ENCODE peak calls at places on chromosomes 12 and 14, in eight cellular contexts. One of them, this sample, is unnamed.

GRCh38 chr12:48237048-48237630 is 34.0 kb upstream of the OR10AD1 start:
- DNase-seq in right lobe of liver: no peak
- DNase-seq in uterus: no peak
- DNase-seq in CD4-positive, CD25-positive, alpha-beta regulatory T cell: no peak
- DNase-seq in left ventricle myocardium inferior: no peak
- DNase-seq in CD4-positive, alpha-beta memory T cell: no peak
- DNase-seq in effector memory CD4-positive, alpha-beta T cell: no peak
- DNase-seq in A549: no peak
- DNase-seq in this sample: no peak

GRCh38 chr12:48084066-48084465 is 21.8 kb downstream of the SENP1 start:
- DNase-seq in right lobe of liver: no peak
- DNase-seq in uterus: no peak
- DNase-seq in CD4-positive, CD25-positive, alpha-beta regulatory T cell: peak; percentile 9
- DNase-seq in left ventricle myocardium inferior: no peak
- DNase-seq in CD4-positive, alpha-beta memory T cell: no peak
- DNase-seq in effector memory CD4-positive, alpha-beta T cell: no peak
- DNase-seq in A549: no peak
- DNase-seq in this sample: no peak

GRCh38 chr14:31190717-31191263 is 16.8 kb downstream of the HECTD1 start:
- DNase-seq in right lobe of liver: no peak
- DNase-seq in uterus: no peak
- DNase-seq in CD4-positive, CD25-positive, alpha-beta regulatory T cell: no peak
- DNase-seq in left ventricle myocardium inferior: no peak
- DNase-seq in CD4-positive, alpha-beta memory T cell: no peak
- DNase-seq in effector memory CD4-positive, alpha-beta T cell: no peak
- DNase-seq in A549: no peak
- DNase-seq in this sample: no peak

GRCh38 chr12:52020539-52021336 is 14.0 kb downstream of the TAMALIN start:
- DNase-seq in right lobe of liver: no peak
- DNase-seq in uterus: peak; percentile 59
- DNase-seq in CD4-positive, CD25-positive, alpha-beta regulatory T cell: peak; percentile 63
- DNase-seq in left ventricle myocardium inferior: no peak
- DNase-seq in CD4-positive, alpha-beta memory T cell: peak; percentile 60
- DNase-seq in effector memory CD4-positive, alpha-beta T cell: no peak
- DNase-seq in A549: peak; percentile 75
- DNase-seq in this sample: peak; percentile 58

GRCh38 chr12:122422769-122423257 is 344 bp upstream of the CLIP1 start:
- DNase-seq in right lobe of liver: no peak
- DNase-seq in uterus: peak; percentile 31
- DNase-seq in CD4-positive, CD25-positive, alpha-beta regulatory T cell: peak; percentile 48
- DNase-seq in left ventricle myocardium inferior: peak; percentile 15
- DNase-seq in CD4-positive, alpha-beta memory T cell: peak; percentile 14
- DNase-seq in effector memory CD4-positive, alpha-beta T cell: no peak
- DNase-seq in A549: peak; percentile 35
- DNase-seq in this sample: peak; percentile 43

GRCh38 chr12:27064397-27065342 is 17.7 kb downstream of the C12orf71 start:
- DNase-seq in right lobe of liver: no peak
- DNase-seq in uterus: no peak
- DNase-seq in CD4-positive, CD25-positive, alpha-beta regulatory T cell: no peak
- DNase-seq in left ventricle myocardium inferior: no peak
- DNase-seq in CD4-positive, alpha-beta memory T cell: no peak
- DNase-seq in effector memory CD4-positive, alpha-beta T cell: no peak
- DNase-seq in A549: no peak
- DNase-seq in this sample: no peak

GRCh38 chr14:72679106-72679505 is 214.8 kb downstream of the DPF3 start:
- DNase-seq in right lobe of liver: no peak
- DNase-seq in uterus: no peak
- DNase-seq in CD4-positive, CD25-positive, alpha-beta regulatory T cell: no peak
- DNase-seq in left ventricle myocardium inferior: peak; percentile 37
- DNase-seq in CD4-positive, alpha-beta memory T cell: no peak
- DNase-seq in effector memory CD4-positive, alpha-beta T cell: no peak
- DNase-seq in A549: no peak
- DNase-seq in this sample: no peak

GRCh38 chr12:91835693-91836092 is 310.0 kb downstream of the BTG1 start:
- DNase-seq in right lobe of liver: no peak
- DNase-seq in uterus: no peak
- DNase-seq in CD4-positive, CD25-positive, alpha-beta regulatory T cell: no peak
- DNase-seq in left ventricle myocardium inferior: no peak
- DNase-seq in CD4-positive, alpha-beta memory T cell: no peak
- DNase-seq in effector memory CD4-positive, alpha-beta T cell: no peak
- DNase-seq in A549: no peak
- DNase-seq in this sample: no peak

GRCh38 chr14:54699087-54699530 is 132.2 kb downstream of the SAMD4A start:
- DNase-seq in right lobe of liver: no peak
- DNase-seq in uterus: no peak
- DNase-seq in CD4-positive, CD25-positive, alpha-beta regulatory T cell: no peak
- DNase-seq in left ventricle myocardium inferior: peak; percentile 56
- DNase-seq in CD4-positive, alpha-beta memory T cell: no peak
- DNase-seq in effector memory CD4-positive, alpha-beta T cell: no peak
- DNase-seq in A549: no peak
- DNase-seq in this sample: no peak

GRCh38 chr12:47396902-47397663 is 308.7 kb downstream of the RPAP3 start:
- DNase-seq in right lobe of liver: no peak
- DNase-seq in uterus: no peak
- DNase-seq in CD4-positive, CD25-positive, alpha-beta regulatory T cell: peak; percentile 66
- DNase-seq in left ventricle myocardium inferior: no peak
- DNase-seq in CD4-positive, alpha-beta memory T cell: no peak
- DNase-seq in effector memory CD4-positive, alpha-beta T cell: no peak
- DNase-seq in A549: no peak
- DNase-seq in this sample: no peak

GRCh38 chr14:104868811-104869572 is 3.9 kb downstream of the CEP170B start:
- DNase-seq in right lobe of liver: no peak
- DNase-seq in uterus: no peak
- DNase-seq in CD4-positive, CD25-positive, alpha-beta regulatory T cell: no peak
- DNase-seq in left ventricle myocardium inferior: peak; percentile 12
- DNase-seq in CD4-positive, alpha-beta memory T cell: no peak
- DNase-seq in effector memory CD4-positive, alpha-beta T cell: no peak
- DNase-seq in A549: no peak
- DNase-seq in this sample: no peak

GRCh38 chr14:92704036-92704804 is 44.2 kb downstream of the LGMN start:
- DNase-seq in right lobe of liver: no peak
- DNase-seq in uterus: no peak
- DNase-seq in CD4-positive, CD25-positive, alpha-beta regulatory T cell: no peak
- DNase-seq in left ventricle myocardium inferior: no peak
- DNase-seq in CD4-positive, alpha-beta memory T cell: no peak
- DNase-seq in effector memory CD4-positive, alpha-beta T cell: no peak
- DNase-seq in A549: no peak
- DNase-seq in this sample: no peak

GRCh38 chr12:220946-221550 is 7.1 kb upstream of the SLC6A12 start:
- DNase-seq in right lobe of liver: no peak
- DNase-seq in uterus: no peak
- DNase-seq in CD4-positive, CD25-positive, alpha-beta regulatory T cell: no peak
- DNase-seq in left ventricle myocardium inferior: no peak
- DNase-seq in CD4-positive, alpha-beta memory T cell: no peak
- DNase-seq in effector memory CD4-positive, alpha-beta T cell: no peak
- DNase-seq in A549: no peak
- DNase-seq in this sample: no peak

GRCh38 chr12:94047781-94048567 is 100.4 kb upstream of the PLXNC1 start:
- DNase-seq in right lobe of liver: no peak
- DNase-seq in uterus: no peak
- DNase-seq in CD4-positive, CD25-positive, alpha-beta regulatory T cell: no peak
- DNase-seq in left ventricle myocardium inferior: no peak
- DNase-seq in CD4-positive, alpha-beta memory T cell: no peak
- DNase-seq in effector memory CD4-positive, alpha-beta T cell: no peak
- DNase-seq in A549: no peak
- DNase-seq in this sample: peak; percentile 23

GRCh38 chr14:102085503-102085902 is 1.3 kb downstream of the HSP90AA1 start:
- DNase-seq in right lobe of liver: no peak
- DNase-seq in uterus: no peak
- DNase-seq in CD4-positive, CD25-positive, alpha-beta regulatory T cell: no peak
- DNase-seq in left ventricle myocardium inferior: no peak
- DNase-seq in CD4-positive, alpha-beta memory T cell: peak; percentile 15
- DNase-seq in effector memory CD4-positive, alpha-beta T cell: no peak
- DNase-seq in A549: no peak
- DNase-seq in this sample: no peak

GRCh38 chr14:100191584-100192249 is 32.3 kb upstream of the DEGS2 start:
- DNase-seq in right lobe of liver: no peak
- DNase-seq in uterus: peak; percentile 37
- DNase-seq in CD4-positive, CD25-positive, alpha-beta regulatory T cell: no peak
- DNase-seq in left ventricle myocardium inferior: peak; percentile 19
- DNase-seq in CD4-positive, alpha-beta memory T cell: no peak
- DNase-seq in effector memory CD4-positive, alpha-beta T cell: no peak
- DNase-seq in A549: no peak
- DNase-seq in this sample: no peak

GRCh38 chr12:125079084-125079483 is 13.8 kb downstream of the AACS start:
- DNase-seq in right lobe of liver: no peak
- DNase-seq in uterus: no peak
- DNase-seq in CD4-positive, CD25-positive, alpha-beta regulatory T cell: no peak
- DNase-seq in left ventricle myocardium inferior: no peak
- DNase-seq in CD4-positive, alpha-beta memory T cell: no peak
- DNase-seq in effector memory CD4-positive, alpha-beta T cell: no peak
- DNase-seq in A549: no peak
- DNase-seq in this sample: no peak

GRCh38 chr12:125076103-125076502 is 10.9 kb downstream of the AACS start:
- DNase-seq in right lobe of liver: no peak
- DNase-seq in uterus: no peak
- DNase-seq in CD4-positive, CD25-positive, alpha-beta regulatory T cell: no peak
- DNase-seq in left ventricle myocardium inferior: no peak
- DNase-seq in CD4-positive, alpha-beta memory T cell: no peak
- DNase-seq in effector memory CD4-positive, alpha-beta T cell: no peak
- DNase-seq in A549: no peak
- DNase-seq in this sample: no peak

GRCh38 chr12:125083092-125083491 is 17.9 kb downstream of the AACS start:
- DNase-seq in right lobe of liver: no peak
- DNase-seq in uterus: no peak
- DNase-seq in CD4-positive, CD25-positive, alpha-beta regulatory T cell: no peak
- DNase-seq in left ventricle myocardium inferior: no peak
- DNase-seq in CD4-positive, alpha-beta memory T cell: no peak
- DNase-seq in effector memory CD4-positive, alpha-beta T cell: no peak
- DNase-seq in A549: no peak
- DNase-seq in this sample: no peak

GRCh38 chr12:125081427-125081826 is 16.2 kb downstream of the AACS start:
- DNase-seq in right lobe of liver: no peak
- DNase-seq in uterus: no peak
- DNase-seq in CD4-positive, CD25-positive, alpha-beta regulatory T cell: no peak
- DNase-seq in left ventricle myocardium inferior: no peak
- DNase-seq in CD4-positive, alpha-beta memory T cell: no peak
- DNase-seq in effector memory CD4-positive, alpha-beta T cell: no peak
- DNase-seq in A549: no peak
- DNase-seq in this sample: no peak

GRCh38 chr12:125079943-125080645 is 14.9 kb downstream of the AACS start:
- DNase-seq in right lobe of liver: no peak
- DNase-seq in uterus: no peak
- DNase-seq in CD4-positive, CD25-positive, alpha-beta regulatory T cell: no peak
- DNase-seq in left ventricle myocardium inferior: peak; percentile 54
- DNase-seq in CD4-positive, alpha-beta memory T cell: no peak
- DNase-seq in effector memory CD4-positive, alpha-beta T cell: no peak
- DNase-seq in A549: no peak
- DNase-seq in this sample: no peak
- H3K27ac ChIP-seq in right lobe of liver: no peak overlapping the region
- H3K27ac ChIP-seq in uterus: no peak overlapping the region
- H3K27ac ChIP-seq in CD4-positive, CD25-positive, alpha-beta regulatory T cell: no peak overlapping the region
- H3K27ac ChIP-seq in left ventricle myocardium inferior: peak overlapping the region; percentile 71
- H3K27ac ChIP-seq in CD4-positive, alpha-beta memory T cell: no peak overlapping the region
- H3K27ac ChIP-seq in effector memory CD4-positive, alpha-beta T cell: no peak overlapping the region
- H3K27ac ChIP-seq in A549: no peak overlapping the region
- H3K27ac ChIP-seq in this sample: no peak overlapping the region

DNA sequence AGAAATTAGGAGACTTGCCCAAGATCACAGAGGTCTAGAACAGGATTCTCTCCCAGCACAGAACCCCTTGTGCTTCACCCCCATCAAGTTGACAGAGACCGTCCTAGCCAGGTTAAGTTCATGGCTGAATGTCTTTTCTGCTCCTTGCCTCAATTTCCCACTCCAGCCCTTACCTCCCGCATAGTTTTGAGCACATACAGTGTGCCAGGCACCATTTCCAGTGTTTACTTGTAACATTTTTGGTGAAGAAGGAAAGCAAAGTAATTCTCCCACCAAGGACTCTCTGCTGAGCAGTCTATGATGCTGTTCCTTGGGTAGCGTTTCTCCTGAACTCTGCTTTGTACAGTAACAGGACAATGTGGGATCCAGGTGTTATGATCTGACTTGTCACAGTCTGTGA is 1.2 kb downstream of the ABHD4 start:
- DNase-seq in right lobe of liver: no peak
- DNase-seq in uterus: no peak
- DNase-seq in CD4-positive, CD25-positive, alpha-beta regulatory T cell: no peak
- DNase-seq in left ventricle myocardium inferior: no peak
- DNase-seq in CD4-positive, alpha-beta memory T cell: no peak
- DNase-seq in effector memory CD4-positive, alpha-beta T cell: no peak
- DNase-seq in A549: no peak
- DNase-seq in this sample: no peak
- H3K4me3 ChIP-seq in right lobe of liver: peak overlapping the region; percentile 73
- H3K4me3 ChIP-seq in uterus: peak overlapping the region; percentile 70
- H3K4me3 ChIP-seq in CD4-positive, CD25-positive, alpha-beta regulatory T cell: peak overlapping the region; percentile 92
- H3K4me3 ChIP-seq in left ventricle myocardium inferior: peak overlapping the region; percentile 84
- H3K4me3 ChIP-seq in CD4-positive, alpha-beta memory T cell: peak overlapping the region; percentile 79
- H3K4me3 ChIP-seq in effector memory CD4-positive, alpha-beta T cell: no peak overlapping the region
- H3K4me3 ChIP-seq in A549: peak overlapping the region; percentile 84
- H3K4me3 ChIP-seq in this sample: peak overlapping the region; percentile 88

GRCh38 chr14:80988192-80988591 is 32.8 kb downstream of the TSHR start:
- DNase-seq in right lobe of liver: no peak
- DNase-seq in uterus: no peak
- DNase-seq in CD4-positive, CD25-positive, alpha-beta regulatory T cell: no peak
- DNase-seq in left ventricle myocardium inferior: no peak
- DNase-seq in CD4-positive, alpha-beta memory T cell: no peak
- DNase-seq in effector memory CD4-positive, alpha-beta T cell: no peak
- DNase-seq in A549: no peak
- DNase-seq in this sample: no peak
- H3K4me1 ChIP-seq in right lobe of liver: no peaks in the 10 kb centered on the region
- H3K4me1 ChIP-seq in uterus: no peaks in the 10 kb centered on the region
- H3K4me1 ChIP-seq in CD4-positive, CD25-positive, alpha-beta regulatory T cell: peaks cover 9% of the 10 kb centered on the region
- H3K4me1 ChIP-seq in left ventricle myocardium inferior: no peaks in the 10 kb centered on the region
- H3K4me1 ChIP-seq in CD4-positive, alpha-beta memory T cell: no peaks in the 10 kb centered on the region
- H3K4me1 ChIP-seq in effector memory CD4-positive, alpha-beta T cell: no peaks in the 10 kb centered on the region
- H3K4me1 ChIP-seq in A549: no peaks in the 10 kb centered on the region
- H3K4me1 ChIP-seq in this sample: no peaks in the 10 kb centered on the region

GRCh38 chr12:127722651-127723050 is 544.3 kb upstream of the TMEM132C start:
- DNase-seq in right lobe of liver: no peak
- DNase-seq in uterus: no peak
- DNase-seq in CD4-positive, CD25-positive, alpha-beta regulatory T cell: no peak
- DNase-seq in left ventricle myocardium inferior: no peak
- DNase-seq in CD4-positive, alpha-beta memory T cell: no peak
- DNase-seq in effector memory CD4-positive, alpha-beta T cell: no peak
- DNase-seq in A549: no peak
- DNase-seq in this sample: no peak
- H3K27ac ChIP-seq in right lobe of liver: no peak overlapping the region
- H3K27ac ChIP-seq in uterus: no peak overlapping the region
- H3K27ac ChIP-seq in CD4-positive, CD25-positive, alpha-beta regulatory T cell: no peak overlapping the region
- H3K27ac ChIP-seq in left ventricle myocardium inferior: no peak overlapping the region
- H3K27ac ChIP-seq in CD4-positive, alpha-beta memory T cell: no peak overlapping the region
- H3K27ac ChIP-seq in effector memory CD4-positive, alpha-beta T cell: no peak overlapping the region
- H3K27ac ChIP-seq in A549: no peak overlapping the region
- H3K27ac ChIP-seq in this sample: no peak overlapping the region

DNA sequence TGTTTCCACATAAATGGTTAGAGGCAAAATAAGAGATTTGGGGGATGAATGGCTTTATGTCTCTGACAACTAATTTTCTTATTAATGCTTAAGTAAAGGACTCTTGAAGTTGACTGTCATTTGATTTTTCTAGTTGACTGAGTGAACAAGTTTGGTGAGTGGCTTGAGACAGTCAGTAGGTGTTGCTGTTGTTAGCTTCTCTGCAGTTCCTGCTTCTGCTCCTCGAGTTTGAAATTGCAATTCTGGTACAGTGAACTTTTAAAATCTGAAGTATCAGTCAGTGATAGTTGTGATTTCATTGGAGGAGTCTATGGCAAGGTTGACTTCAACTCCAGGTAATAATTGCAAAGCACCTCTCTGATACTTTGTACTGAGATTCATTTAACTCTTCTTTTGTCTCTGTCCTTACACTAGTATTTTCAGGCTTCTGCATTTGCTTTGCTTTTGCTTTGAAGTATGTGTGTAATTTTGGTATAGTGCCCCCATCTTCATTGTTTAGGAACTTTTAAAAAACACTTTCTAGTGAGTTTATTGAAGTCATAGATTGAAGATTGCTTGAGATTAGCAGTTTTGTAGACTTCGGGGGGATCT is 415.5 kb downstream of the PCNX1 start:
- DNase-seq in right lobe of liver: no peak
- DNase-seq in uterus: no peak
- DNase-seq in CD4-positive, CD25-positive, alpha-beta regulatory T cell: peak; percentile 79
- DNase-seq in left ventricle myocardium inferior: no peak
- DNase-seq in CD4-positive, alpha-beta memory T cell: peak; percentile 45
- DNase-seq in effector memory CD4-positive, alpha-beta T cell: no peak
- DNase-seq in A549: no peak
- DNase-seq in this sample: peak; percentile 44
- H3K4me3 ChIP-seq in right lobe of liver: no peak overlapping the region
- H3K4me3 ChIP-seq in uterus: no peak overlapping the region
- H3K4me3 ChIP-seq in CD4-positive, CD25-positive, alpha-beta regulatory T cell: peak overlapping the region; percentile 88
- H3K4me3 ChIP-seq in left ventricle myocardium inferior: no peak overlapping the region
- H3K4me3 ChIP-seq in CD4-positive, alpha-beta memory T cell: no peak overlapping the region
- H3K4me3 ChIP-seq in effector memory CD4-positive, alpha-beta T cell: no peak overlapping the region
- H3K4me3 ChIP-seq in A549: no peak overlapping the region
- H3K4me3 ChIP-seq in this sample: no peak overlapping the region

This sample was measured in naive thymus-derived CD4-positive, alpha-beta T cell.